ENCODE peak calls at places on chromosomes 3 and 15, in seven cellular contexts. G is transverse colon; Y is uterus; F is T-helper 2 cell; N is GM06990; P is stimulated activated CD4-positive, alpha-beta T cell treated with anti-CD3 and anti-CD28 coated beads, Interleukin-1b, Interleukin-23, amount 100 ng/mL, for 4 hours; A is effector CD4-positive, alpha-beta T cell. E is an unnamed sample.

GRCh38 chr3:25854635-25855034 is 64.7 kb downstream of the OXSM start:
- DNase-seq in G (no peak), Y (no peak), F (no peak), N (no peak), P (no peak), A (no peak), E (no peak)

GRCh38 chr3:106185949-106186348 is 317.1 kb upstream of the CBLB start:
- DNase-seq in G (no peak), Y (no peak), F (no peak), N (no peak), P (no peak), A (no peak), E (no peak)

GRCh38 chr3:8020459-8020858 is 481.2 kb upstream of the LMCD1 start:
- DNase-seq in G (no peak), Y (no peak), F (no peak), N (no peak), P (no peak), A (no peak), E (no peak)

GRCh38 chr15:59185725-59186124 is 20.9 kb upstream of the LDHAL6B start:
- DNase-seq in G (no peak), Y (no peak), F (no peak), N (no peak), P (no peak), A (no peak), E (no peak)

GRCh38 chr3:55521086-55522060 is 34.3 kb upstream of the WNT5A start:
- DNase-seq in G (peak), Y (no peak), F (no peak), N (no peak), P (no peak), A (no peak), E (no peak)

GRCh38 chr3:182728248-182728647 is 65.1 kb upstream of the ATP11B start:
- DNase-seq in G (no peak), Y (no peak), F (no peak), N (no peak), P (no peak), A (no peak), E (no peak)

GRCh38 chr3:121995190-121996137 is 26.6 kb downstream of the ILDR1 start:
- DNase-seq in G (peak), Y (no peak), F (peak), N (peak), P (no peak), A (no peak), E (peak)

GRCh38 chr3:131551761-131552160 is 49.0 kb upstream of the MRPL3 start:
- DNase-seq in G (no peak), Y (no peak), F (no peak), N (no peak), P (no peak), A (no peak), E (no peak)

GRCh38 chr15:52113246-52113645 is 671 bp upstream of the BCL2L10 start:
- DNase-seq in G (no peak), Y (no peak), F (no peak), N (no peak), P (no peak), A (no peak), E (no peak)

GRCh38 chr15:44207643-44208042 is 12.6 kb upstream of the FRMD5 start:
- DNase-seq in G (no peak), Y (no peak), F (no peak), N (no peak), P (no peak), A (no peak), E (no peak)

GRCh38 chr3:161171113-161171512 is 50.0 kb upstream of the NMD3 start:
- DNase-seq in G (no peak), Y (peak), F (no peak), N (no peak), P (no peak), A (no peak), E (no peak)

GRCh38 chr15:80615783-80616391 is 79.2 kb upstream of the ABHD17C start:
- DNase-seq in G (peak), Y (no peak), F (no peak), N (no peak), P (no peak), A (no peak), E (no peak)

GRCh38 chr3:62332771-62333381 is 40.5 kb downstream of the FEZF2 start:
- DNase-seq in G (no peak), Y (no peak), F (peak), N (no peak), P (no peak), A (no peak), E (no peak)

GRCh38 chr3:149790265-149790664 is 2.1 kb downstream of the ANKUB1 start:
- DNase-seq in G (no peak), Y (no peak), F (no peak), N (no peak), P (no peak), A (no peak), E (no peak)

GRCh38 chr3:40924559-40925058 is 274.7 kb upstream of the CTNNB1 start:
- DNase-seq in G (no peak), Y (no peak), F (no peak), N (no peak), P (no peak), A (no peak), E (no peak)

GRCh38 chr15:70892912-70893560 is 410 bp downstream of the LRRC49 start:
- DNase-seq in G (peak), Y (peak), F (no peak), N (no peak), P (no peak), A (no peak), E (no peak)

GRCh38 chr3:126319701-126320295 is 37.4 kb downstream of the KLF15 start:
- DNase-seq in G (no peak), Y (no peak), F (no peak), N (no peak), P (no peak), A (no peak), E (no peak)

GRCh38 chr3:42061711-42062408 is 29.3 kb upstream of the TRAK1 start:
- DNase-seq in G (peak), Y (peak), F (no peak), N (no peak), P (no peak), A (no peak), E (no peak)

GRCh38 chr3:197463279-197463678 is 92.5 kb downstream of the BDH1 start:
- DNase-seq in G (no peak), Y (no peak), F (no peak), N (no peak), P (no peak), A (no peak), E (no peak)

GRCh38 chr15:67968564-67969440 is 85.3 kb upstream of the PIAS1 start:
- DNase-seq in G (no peak), Y (peak), F (no peak), N (no peak), P (no peak), A (no peak), E (no peak)

GRCh38 chr3:112773864-112774263 is 72.8 kb downstream of the CD200R1L start:
- DNase-seq in G (peak), Y (no peak), F (peak), N (peak), P (no peak), A (peak), E (peak)

GRCh38 chr3:132256984-132257383 is 60.2 kb upstream of the ACP3 start:
- DNase-seq in G (peak), Y (no peak), F (no peak), N (no peak), P (no peak), A (no peak), E (no peak)

GRCh38 chr15:64483749-64484148 is 23.4 kb downstream of the ZNF609 start:
- DNase-seq in G (no peak), Y (no peak), F (no peak), N (no peak), P (no peak), A (no peak), E (no peak)

GRCh38 chr3:134378384-134378783 is 4.1 kb upstream of the AMOTL2 start:
- DNase-seq in G (peak), Y (no peak), F (peak), N (no peak), P (no peak), A (peak), E (no peak)

GRCh38 chr3:152384412-152384811 is 115.7 kb downstream of the MBNL1 start:
- DNase-seq in G (no peak), Y (no peak), F (peak), N (no peak), P (no peak), A (no peak), E (no peak)

GRCh38 chr3:8734908-8735307 is 1.3 kb downstream of the CAV3 start:
- DNase-seq in G (no peak), Y (no peak), F (no peak), N (no peak), P (no peak), A (no peak), E (no peak)

GRCh38 chr3:196886175-196886574 is 18.5 kb downstream of the SENP5 start:
- DNase-seq in G (no peak), Y (no peak), F (no peak), N (no peak), P (no peak), A (no peak), E (no peak)

GRCh38 chr15:48962662-48963523 is 826 bp downstream of the SHC4 start:
- DNase-seq in G (no peak), Y (no peak), F (peak), N (no peak), P (no peak), A (no peak), E (peak)

GRCh38 chr3:194136519-194137313 is 768 bp downstream of the HES1 start:
- DNase-seq in G (peak), Y (peak), F (peak), N (peak), P (no peak), A (peak), E (peak)

E was measured in T-cell.